ENCODE peak calls at places on chromosomes 11 and 22, in ten cellular contexts. B is neuronal stem cell, J is colonic mucosa, I is mammary epithelial cell, C is fibroblast of lung, A is Karpas-422, K is kidney, F is H9, U is neural progenitor cell, Y is GM23248. R is an unnamed sample. For H3K9me3 and H3K4me1, the result is how much of the 10 kb centered on the place peaks cover.

GRCh38 chr11:35714882-35715612 is 52.5 kb downstream of the TRIM44 start:
- DNase-seq in U (no peak), A (no peak), B (no peak), C (peak), F (no peak), K (no peak), J (no peak), Y (peak), I (peak), R (peak)

GRCh38 chr11:60835472-60835871 is 6.4 kb upstream of the CCDC86 start:
- DNase-seq in I (peak), B (no peak), K (no peak), F (no peak), U (no peak), J (no peak), C (no peak), Y (no peak), A (no peak), R (no peak)

GRCh38 chr22:48096411-48096810 is 1334.0 kb downstream of the TBC1D22A start:
- DNase-seq in B (no peak), A (no peak), Y (no peak), J (no peak), U (no peak), C (no peak), I (no peak), F (no peak), K (no peak), R (no peak)

GRCh38 chr11:65576867-65577755 is 1.3 kb downstream of the EHBP1L1 start:
- DNase-seq in I (peak), K (peak), J (peak), Y (peak), C (peak), A (peak), F (no peak), U (no peak), B (no peak), R (peak)

GRCh38 chr11:3169952-3170755 is 5.0 kb upstream of the OSBPL5 start:
- DNase-seq in B (no peak), K (peak), C (no peak), I (no peak), A (no peak), J (no peak), F (no peak), Y (no peak), U (no peak), R (no peak)

GRCh38 chr22:33083212-33083611 is 25.0 kb upstream of the SYN3 start:
- DNase-seq in I (no peak), F (no peak), Y (peak), A (peak), K (no peak), C (no peak), J (no peak), U (no peak), B (no peak), R (no peak)

GRCh38 chr11:45672593-45672992 is 7.2 kb upstream of the CHST1 start:
- DNase-seq in C (no peak), J (no peak), B (no peak), U (no peak), A (no peak), K (no peak), F (no peak), I (no peak), Y (no peak), R (no peak)

GRCh38 chr22:41048791-41049717 is 43.3 kb upstream of the EP300 start:
- DNase-seq in A (no peak), U (peak), C (peak), I (peak), B (peak), Y (peak), J (peak), F (peak), K (peak), R (peak)

GRCh38 chr11:74256370-74257133 is 54.9 kb downstream of the P4HA3 start:
- DNase-seq in K (no peak), Y (peak), C (no peak), B (no peak), A (no peak), I (no peak), J (no peak), U (no peak), F (no peak), R (no peak)

GRCh38 chr22:31958625-31959239 is 14.4 kb downstream of the YWHAH start:
- DNase-seq in F (no peak), A (no peak), I (no peak), K (peak), C (no peak), U (no peak), Y (no peak), J (no peak), B (no peak), R (no peak)

GRCh38 chr11:132888226-132888625 is 644.1 kb downstream of the OPCML start:
- DNase-seq in I (no peak), B (no peak), J (no peak), C (peak), U (no peak), F (no peak), A (no peak), K (no peak), Y (peak), R (no peak)

GRCh38 chr22:27766679-27767078 is 34.9 kb downstream of the MN1 start:
- DNase-seq in J (no peak), Y (no peak), U (no peak), A (no peak), B (no peak), I (no peak), K (no peak), F (no peak), C (no peak), R (no peak)

GRCh38 chr11:3929689-3930088 is 74.2 kb downstream of the STIM1 start:
- DNase-seq in A (peak), U (no peak), J (no peak), Y (no peak), C (no peak), K (no peak), I (no peak), F (no peak), B (no peak), R (no peak)

GRCh38 chr11:12680246-12680939 is 6.2 kb downstream of the TEAD1 start:
- DNase-seq in U (peak), K (peak), Y (peak), F (peak), B (peak), C (peak), I (peak), A (no peak), J (peak), R (peak)

GRCh38 chr22:31969789-31970489 is 25.6 kb downstream of the YWHAH start:
- DNase-seq in K (peak), C (peak), I (peak), F (peak), U (peak), Y (peak), J (peak), A (peak), B (peak), R (peak)

GRCh38 chr22:38569181-38569971 is 607 bp downstream of the DMC1 start:
- DNase-seq in J (no peak), Y (peak), C (no peak), A (peak), K (peak), B (no peak), I (no peak), F (no peak), U (no peak), R (no peak)

GRCh38 chr11:82261367-82261766 is 472.3 kb downstream of the FAM181B start:
- DNase-seq in K (no peak), F (no peak), Y (no peak), I (no peak), C (no peak), J (no peak), U (no peak), A (no peak), B (no peak), R (no peak)

GRCh38 chr22:27719535-27720227 is 81.9 kb downstream of the MN1 start:
- DNase-seq in U (no peak), C (peak), F (peak), Y (peak), J (peak), A (peak), K (no peak), I (peak), B (no peak), R (no peak)

GRCh38 chr11:46420513-46420912 is 28.9 kb upstream of the CHRM4 start:
- DNase-seq in A (no peak), I (no peak), K (no peak), U (no peak), B (no peak), F (no peak), Y (no peak), J (no peak), C (no peak), R (no peak)

GRCh38 chr11:74646215-74646614 is 53.8 kb downstream of the POLD3 start:
- DNase-seq in C (no peak), A (no peak), U (no peak), I (no peak), B (no peak), Y (no peak), J (no peak), F (no peak), K (no peak), R (no peak)

GRCh38 chr11:18974192-18974591 is 35.0 kb upstream of the MRGPRX1 start:
- DNase-seq in F (no peak), A (no peak), B (no peak), U (no peak), J (no peak), Y (no peak), I (no peak), C (no peak), K (no peak), R (no peak)

GRCh38 chr11:131691558-131692041 is 321.2 kb downstream of the NTM start:
- DNase-seq in U (peak), I (peak), Y (peak), C (peak), J (peak), A (peak), B (no peak), F (peak), K (peak), R (peak)

GRCh38 chr11:130783322-130783721 is 133.0 kb downstream of the SNX19 start:
- DNase-seq in J (no peak), F (no peak), B (no peak), C (no peak), A (no peak), I (no peak), U (no peak), K (no peak), Y (peak), R (no peak)

GRCh38 chr22:19105867-19106802 is 16.1 kb downstream of the DGCR2 start:
- DNase-seq in K (no peak), U (peak), Y (no peak), J (no peak), F (peak), A (peak), I (peak), C (no peak), B (no peak), R (no peak)

GRCh38 chr11:71580057-71581003 is 2.3 kb downstream of the KRTAP5-11 start:
- DNase-seq in A (peak), F (peak), B (peak), U (peak), Y (peak), C (peak), J (peak), I (peak), K (no peak), R (peak)

GRCh38 chr22:49983148-49984042 is 22.8 kb downstream of the PIM3 start:
- DNase-seq in U (peak), J (no peak), F (peak), I (no peak), B (no peak), C (no peak), A (no peak), K (peak), Y (no peak), R (no peak)
- H3K9me3 ChIP-seq in U (under half), J (under half), F (under half), I (under half), B (under half), C (under half), A (under half), K (under half), Y (under half), R (under half)

GRCh38 chr11:117199061-117199915 is at the start of gene TAGLN:
- DNase-seq in F (peak), U (peak), C (peak), B (peak), A (no peak), Y (peak), I (peak), K (peak), J (peak), R (peak)
- H3K9ac ChIP-seq in F (peak), U (no peak), C (peak), B (peak), A (no peak), Y (peak), I (no peak), K (peak), J (peak), R (peak)

DNA sequence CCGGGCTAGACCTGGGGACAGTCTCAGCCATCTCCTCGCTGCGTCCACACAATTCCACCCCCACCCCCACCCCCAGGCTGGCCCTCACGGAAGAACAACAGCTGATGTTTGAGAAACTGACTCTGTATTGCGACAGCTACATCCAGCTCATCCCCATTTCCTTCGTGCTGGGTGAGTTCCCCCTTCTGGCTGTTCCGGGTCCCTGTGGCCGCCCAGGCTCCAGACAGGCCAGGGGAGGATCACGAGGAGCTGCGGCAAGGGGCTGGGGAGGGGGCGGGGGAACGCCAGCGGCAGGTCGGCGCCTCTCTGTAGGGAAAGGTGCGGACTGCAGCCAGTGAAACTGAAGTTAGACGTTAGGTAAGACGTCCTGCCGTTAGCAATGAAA is 4.9 kb downstream of the BEST1 start:
- DNase-seq in U (peak), K (peak), I (peak), Y (peak), A (no peak), B (peak), C (peak), F (peak), J (peak), R (peak)
- H3K4me1 ChIP-seq in U (under half), K (under half), I (under half), Y (under half), A (under half), B (under half), C (under half), F (under half), J (under half), R (under half)

GRCh38 chr11:78253797-78254196 is 65.1 kb downstream of the USP35 start:
- DNase-seq in I (no peak), F (no peak), A (no peak), Y (peak), J (no peak), B (no peak), K (no peak), U (no peak), C (peak), R (no peak)

GRCh38 chr11:78248191-78248590 is 59.5 kb downstream of the USP35 start:
- DNase-seq in A (no peak), I (no peak), U (no peak), B (no peak), K (no peak), Y (peak), F (no peak), C (no peak), J (no peak), R (no peak)

GRCh38 chr11:78251083-78251699 is 62.5 kb downstream of the USP35 start:
- DNase-seq in C (peak), A (no peak), Y (peak), K (no peak), B (no peak), J (no peak), I (no peak), F (no peak), U (no peak), R (peak)

GRCh38 chr11:78248903-78249302 is 60.2 kb downstream of the USP35 start:
- DNase-seq in C (no peak), K (no peak), A (no peak), F (no peak), I (no peak), J (no peak), Y (no peak), U (no peak), B (no peak), R (no peak)

DNA sequence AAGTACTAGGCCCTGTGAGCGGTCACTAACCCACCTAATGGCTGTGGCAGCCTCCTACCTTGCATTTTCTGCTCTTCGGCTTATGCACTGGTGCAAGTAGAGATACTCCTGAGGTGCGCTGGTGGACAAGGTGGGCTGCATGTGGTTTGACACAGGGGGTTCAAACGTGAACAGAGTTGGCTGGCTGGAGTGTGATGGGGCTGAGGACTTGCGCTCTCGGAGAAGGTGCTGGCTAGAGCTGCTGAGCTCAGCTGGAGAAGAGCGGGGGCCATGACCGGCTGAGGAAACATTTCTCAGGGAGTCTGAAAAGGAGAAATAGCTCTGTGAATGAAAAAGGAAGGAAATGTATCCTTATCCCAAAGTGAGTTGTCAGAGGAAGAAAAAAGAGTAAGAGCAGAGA is 61.4 kb downstream of the USP35 start:
- DNase-seq in A (no peak), Y (no peak), I (no peak), C (no peak), J (no peak), K (no peak), B (no peak), U (no peak), F (no peak), R (no peak)
- H3K9me3 ChIP-seq in A (under half), Y (under half), I (under half), C (under half), J (under half), K (under half), B (under half), U (under half), F (under half), R (under half)

GRCh38 chr11:64356498-64357411 is 2.2 kb upstream of the RPS6KA4 start:
- DNase-seq in C (peak), Y (peak), A (peak), B (peak), U (peak), F (peak), I (no peak), K (peak), J (no peak), R (peak)

GRCh38 chr11:64358536-64358906 is 441 bp upstream of the RPS6KA4 start:
- DNase-seq in U (no peak), J (no peak), K (peak), C (no peak), A (no peak), F (no peak), I (peak), Y (no peak), B (no peak), R (no peak)

GRCh38 chr11:64357446-64357845 is 1.5 kb upstream of the RPS6KA4 start:
- DNase-seq in J (no peak), F (no peak), K (no peak), C (no peak), I (no peak), Y (no peak), U (no peak), A (no peak), B (no peak), R (no peak)

GRCh38 chr11:64358907-64359711 is at the start of gene RPS6KA4:
- DNase-seq in Y (peak), B (peak), J (peak), C (peak), A (peak), U (peak), F (no peak), K (peak), I (peak), R (peak)

DNA sequence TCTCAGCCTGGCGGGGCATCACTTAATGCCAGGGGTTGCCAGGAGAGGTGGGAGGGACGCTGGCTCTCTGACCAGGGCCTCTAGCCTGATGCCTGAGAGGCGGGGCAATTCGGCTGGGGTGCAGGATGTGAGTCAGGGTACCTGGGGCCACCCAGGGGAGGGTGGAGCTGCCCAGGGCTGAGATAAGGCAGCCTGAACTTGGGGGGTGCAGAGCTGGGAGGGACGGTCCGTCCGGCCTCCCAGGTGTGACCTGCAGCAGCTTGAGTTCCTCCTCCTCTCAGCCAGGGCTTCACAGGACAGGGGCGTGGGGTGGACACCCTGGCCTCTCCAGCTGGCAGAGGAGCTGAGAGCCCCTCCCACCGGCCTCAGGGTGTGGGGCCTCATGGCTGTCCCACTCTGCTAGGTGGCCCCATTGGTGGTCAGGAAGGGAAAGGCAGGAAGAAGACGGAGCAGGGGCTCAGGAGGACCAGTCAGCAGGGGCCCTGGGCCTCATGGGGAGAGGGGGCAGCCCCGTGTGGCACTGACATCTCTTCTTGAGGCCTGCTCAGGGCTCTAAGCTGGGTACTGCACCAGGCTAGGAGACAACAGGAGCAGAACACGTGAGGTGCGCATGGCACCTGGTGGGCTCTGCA is 942 bp upstream of the RPS6KA4 start:
- DNase-seq in A (peak), U (no peak), I (peak), K (peak), C (peak), B (no peak), J (peak), F (no peak), Y (peak), R (peak)
- H3K9ac ChIP-seq in A (peak), U (no peak), I (peak), K (peak), C (peak), B (no peak), J (peak), F (no peak), Y (peak), R (peak)

DNA sequence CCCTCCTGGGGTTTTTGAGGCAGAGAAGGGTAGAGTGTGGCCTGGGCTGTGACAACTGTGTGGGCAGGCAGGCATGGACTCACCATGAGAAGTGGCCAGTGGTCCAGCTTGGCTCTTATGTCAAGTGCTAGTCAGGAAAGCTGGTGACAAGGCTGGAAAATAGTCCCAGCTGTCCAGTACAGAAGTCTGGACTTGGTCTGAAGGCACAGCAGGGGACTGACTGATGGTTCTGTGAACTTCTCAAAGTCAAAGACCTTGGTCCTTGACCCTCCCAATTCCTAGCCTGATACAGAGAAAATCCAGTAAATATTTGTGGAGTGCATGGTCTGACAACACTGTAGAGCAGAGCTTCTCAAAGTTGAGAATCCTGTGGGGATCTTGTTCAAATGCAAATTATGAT is 1.7 kb downstream of the PPFIBP2 start:
- DNase-seq in U (no peak), Y (no peak), C (no peak), K (no peak), F (no peak), B (no peak), I (no peak), A (no peak), J (no peak), R (no peak)
- H3K4me1 ChIP-seq in U (under half), Y (under half), C (under half), K (under half), F (under half), B (under half), I (under half), A (half or more), J (under half), R (under half)